ENCODE peak calls at places on chromosomes 5 and 9, in four cellular contexts. D is AG10803, Z is EH, K is epithelial cell of esophagus. P is an unnamed sample.

GRCh38 chr9:90995516-90995915 is 193.9 kb downstream of the SYK start:
- DNase-seq in D (peak), Z (no peak), K (no peak), P (no peak)

GRCh38 chr5:56807698-56808097 is 7.7 kb upstream of the MAP3K1 start:
- DNase-seq in K (no peak), D (no peak), Z (no peak), P (no peak)

GRCh38 chr9:121651295-121652036 is at the start of gene DAB2IP:
- DNase-seq in D (peak), K (peak), Z (peak), P (peak)

GRCh38 chr5:139848508-139849100 is 53.0 kb downstream of the PSD2 start:
- DNase-seq in Z (no peak), D (no peak), K (no peak), P (no peak)

GRCh38 chr9:121842612-121842978 is 191.2 kb downstream of the DAB2IP start:
- DNase-seq in K (peak), D (peak), Z (peak), P (no peak)

GRCh38 chr9:71966601-71967000 is 55.2 kb downstream of the C9orf85 start:
- DNase-seq in D (no peak), K (no peak), Z (no peak), P (no peak)

GRCh38 chr5:113034182-113034773 is 57.7 kb downstream of the DCP2 start:
- DNase-seq in D (peak), Z (peak), K (peak), P (peak)

GRCh38 chr9:135033487-135033886 is 54.0 kb upstream of the OLFM1 start:
- DNase-seq in K (no peak), D (no peak), Z (no peak), P (no peak)

GRCh38 chr9:114163517-114163924 is 8.2 kb downstream of the COL27A1 start:
- DNase-seq in Z (peak), D (peak), K (peak), P (peak)

GRCh38 chr5:43646997-43647396 is 44.0 kb downstream of the NNT start:
- DNase-seq in Z (peak), D (peak), K (no peak), P (no peak)

GRCh38 chr5:177471610-177472356 is 1.7 kb downstream of the DBN1 start:
- DNase-seq in K (no peak), D (peak), Z (peak), P (no peak)

GRCh38 chr5:125004009-125004408 is 257.6 kb upstream of the ZNF608 start:
- DNase-seq in D (no peak), Z (no peak), K (no peak), P (no peak)

GRCh38 chr5:142109356-142110045 is 922 bp downstream of the NDFIP1 start:
- DNase-seq in D (peak), K (peak), Z (peak), P (peak)

GRCh38 chr5:57745676-57746075 is 263.1 kb upstream of the ACTBL2 start:
- DNase-seq in D (no peak), K (no peak), Z (no peak), P (no peak)

GRCh38 chr9:6134661-6135177 is 80.9 kb upstream of the IL33 start:
- DNase-seq in D (peak), Z (peak), K (no peak), P (no peak)

P was measured in RPMI7951.